ENCODE peak calls at places on chromosomes 16 and 17, in five cellular contexts. V is breast epithelium; Y is GM13976; E is cerebellar nuclear complex; D is activated CD8-positive, alpha-beta memory T cell treated with anti-CD3 and anti-CD28 coated beads for 1 hour. X is an unnamed sample.

GRCh38 chr17:16661217-16661616 is 7.6 kb upstream of the ZNF624 start:
- DNase-seq in V (no peak), Y (no peak), E (no peak), D (no peak), X (no peak)

GRCh38 chr16:11737678-11738077 is 5.0 kb downstream of the TXNDC11 start:
- DNase-seq in E (no peak), Y (no peak), V (no peak), D (no peak), X (no peak)

GRCh38 chr17:71071837-71072236 is 902.5 kb downstream of the KCNJ2 start:
- DNase-seq in V (no peak), Y (no peak), D (no peak), E (no peak), X (no peak)

GRCh38 chr17:76844846-76845245 is 23.4 kb upstream of the MGAT5B start:
- DNase-seq in E (no peak), Y (no peak), V (no peak), D (no peak), X (no peak)

GRCh38 chr17:2855063-2855600 is 58.9 kb downstream of the RAP1GAP2 start:
- DNase-seq in D (no peak), Y (no peak), V (no peak), E (no peak), X (no peak)

GRCh38 chr17:76544123-76544915 is 4.5 kb downstream of the PRCD start:
- DNase-seq in D (no peak), E (no peak), Y (no peak), V (no peak), X (no peak)

GRCh38 chr17:19867094-19867653 is 562 bp downstream of the ULK2 start:
- DNase-seq in V (peak), Y (peak), E (no peak), D (no peak), X (peak)

GRCh38 chr17:8222630-8223355 is 12.4 kb upstream of the AURKB start:
- DNase-seq in E (peak), D (peak), Y (peak), V (peak), X (peak)

GRCh38 chr17:72682597-72682996 is 409.9 kb downstream of the SLC39A11 start:
- DNase-seq in E (no peak), V (no peak), Y (no peak), D (no peak), X (no peak)

GRCh38 chr17:31469959-31470358 is 78.5 kb downstream of the RAB11FIP4 start:
- DNase-seq in D (no peak), V (no peak), E (no peak), Y (no peak), X (peak)

GRCh38 chr17:73419896-73420295 is 108.1 kb upstream of the CDC42EP4 start:
- DNase-seq in V (no peak), D (no peak), E (no peak), Y (no peak), X (no peak)

GRCh38 chr16:976389-976931 is 5.1 kb upstream of the SOX8 start:
- DNase-seq in Y (no peak), V (no peak), D (no peak), E (no peak), X (no peak)

GRCh38 chr17:45241315-45242011 is 19.8 kb downstream of the FMNL1 start:
- DNase-seq in E (no peak), V (peak), D (no peak), Y (no peak), X (no peak)

GRCh38 chr16:10625595-10626357 is 45.4 kb upstream of the EMP2 start:
- DNase-seq in E (no peak), Y (no peak), D (no peak), V (no peak), X (peak)

GRCh38 chr17:45997624-45998023 is 1.4 kb upstream of the STH start:
- DNase-seq in Y (no peak), V (no peak), E (no peak), D (no peak), X (no peak)

GRCh38 chr16:65120811-65121721 is 797 bp downstream of the CDH11 start:
- DNase-seq in D (no peak), Y (peak), E (no peak), V (no peak), X (no peak)

GRCh38 chr17:77808663-77809425 is 149.7 kb upstream of the TNRC6C start:
- DNase-seq in Y (no peak), D (no peak), V (no peak), E (no peak), X (no peak)

GRCh38 chr17:81491193-81491592 is 21.4 kb downstream of the ACTG1 start:
- DNase-seq in D (no peak), E (no peak), Y (no peak), V (no peak), X (no peak)

GRCh38 chr16:87742781-87743490 is 22.9 kb downstream of the KLHDC4 start:
- DNase-seq in D (no peak), V (no peak), Y (no peak), E (no peak), X (no peak)

GRCh38 chr17:28268610-28269313 is 50.2 kb upstream of the TMEM97 start:
- DNase-seq in V (no peak), D (no peak), Y (no peak), E (no peak), X (no peak)

GRCh38 chr16:23374721-23375120 is 72.6 kb downstream of the SCNN1B start:
- DNase-seq in V (no peak), Y (no peak), D (no peak), E (no peak), X (no peak)

GRCh38 chr17:72515291-72516065 is 394.7 kb downstream of the SOX9 start:
- DNase-seq in D (no peak), V (no peak), E (no peak), Y (no peak), X (peak)

GRCh38 chr16:88381820-88382451 is 823 bp upstream of the ZNF469 start:
- DNase-seq in V (no peak), D (no peak), Y (no peak), E (no peak), X (no peak)

GRCh38 chr16:24728891-24729242 is 584 bp upstream of the TNRC6A start:
- DNase-seq in V (no peak), E (no peak), Y (no peak), D (no peak), X (no peak)

GRCh38 chr16:66650707-66651473 is 45.7 kb downstream of the CMTM4 start:
- DNase-seq in V (peak), D (peak), E (peak), Y (peak), X (peak)

GRCh38 chr16:4200000-4200780 is 41.7 kb downstream of the SRL start:
- DNase-seq in V (peak), D (no peak), Y (no peak), E (no peak), X (peak)

GRCh38 chr17:35791681-35792350 is 3.6 kb downstream of the MMP28 start:
- DNase-seq in Y (no peak), E (no peak), V (no peak), D (no peak), X (no peak)

GRCh38 chr16:69482410-69482951 is 58.1 kb downstream of the CYB5B start:
- DNase-seq in V (peak), Y (no peak), E (no peak), D (no peak), X (no peak)

GRCh38 chr16:88039591-88039990 is 88.4 kb downstream of the BANP start:
- DNase-seq in D (no peak), E (no peak), Y (no peak), V (no peak), X (no peak)

GRCh38 chr17:71412803-71413202 is 708.0 kb upstream of the SOX9 start:
- DNase-seq in D (no peak), V (no peak), Y (no peak), E (no peak), X (peak)

GRCh38 chr17:55734128-55734781 is 11.6 kb upstream of the TMEM100 start:
- DNase-seq in V (no peak), Y (peak), E (no peak), D (no peak), X (peak)

GRCh38 chr17:79844869-79845600 is 5.8 kb upstream of the CBX4 start:
- DNase-seq in V (no peak), D (no peak), Y (peak), E (no peak), X (peak)

GRCh38 chr16:52090080-52090479 is 456.9 kb downstream of the TOX3 start:
- DNase-seq in V (no peak), D (no peak), E (no peak), Y (no peak), X (no peak)

GRCh38 chr17:48335858-48336500 is 94.0 kb downstream of the SKAP1 start:
- DNase-seq in D (no peak), Y (peak), V (no peak), E (no peak), X (peak)

GRCh38 chr17:39231587-39232551 is 6.1 kb upstream of the STAC2 start:
- DNase-seq in D (peak), E (no peak), Y (peak), V (no peak), X (peak)

GRCh38 chr17:75827291-75828050 is 16.7 kb downstream of the UNC13D start:
- DNase-seq in E (no peak), Y (peak), D (peak), V (peak), X (peak)

GRCh38 chr17:81067331-81067730 is 32.4 kb downstream of the BAIAP2 start:
- DNase-seq in V (no peak), E (no peak), D (no peak), Y (no peak), X (no peak)